ENCODE peak calls at places on chromosomes 5 and 9, in five cellular contexts. J, A, Z, U and X are unnamed samples. For H3K9me3, the result is how much of the 10 kb centered on the place peaks cover.

GRCh38 chr5:172641359-172642045 is 439 bp downstream of the NEURL1B start:
- DNase-seq in A (no peak), U (peak), Z (peak), J (peak), X (no peak)

GRCh38 chr5:149175346-149176113 is 34.2 kb downstream of the ABLIM3 start:
- DNase-seq in J (no peak), A (no peak), U (no peak), Z (no peak), X (no peak)

GRCh38 chr5:91328743-91329142 is 54.4 kb downstream of the ARRDC3 start:
- DNase-seq in J (peak), U (no peak), Z (no peak), A (no peak), X (peak)

GRCh38 chr5:135729582-135729879 is 104.9 kb upstream of the SLC25A48 start:
- DNase-seq in A (no peak), Z (no peak), J (no peak), U (no peak), X (no peak)

GRCh38 chr9:97388721-97389238 is 23.1 kb upstream of the TDRD7 start:
- DNase-seq in A (no peak), Z (no peak), U (no peak), J (no peak), X (no peak)

GRCh38 chr5:93092349-93093105 is 488.5 kb downstream of the NR2F1-AS1 start:
- DNase-seq in Z (no peak), J (no peak), A (peak), U (no peak), X (peak)

GRCh38 chr5:15938186-15938585 is 241.4 kb downstream of the MARCHF11 start:
- DNase-seq in U (no peak), Z (no peak), J (no peak), A (no peak), X (no peak)

GRCh38 chr9:91089405-91090131 is 272.1 kb downstream of the AUH start:
- DNase-seq in U (no peak), A (peak), J (peak), Z (no peak), X (peak)

GRCh38 chr9:125233678-125234077 is 7.5 kb downstream of the HSPA5 start:
- DNase-seq in J (peak), Z (no peak), U (no peak), A (peak), X (peak)

GRCh38 chr5:160213537-160213936 is 15.8 kb upstream of the FABP6 start:
- DNase-seq in J (no peak), A (peak), Z (no peak), U (no peak), X (peak)

GRCh38 chr5:79074641-79075040 is 5.1 kb downstream of the BHMT2 start:
- DNase-seq in J (peak), A (peak), U (no peak), Z (no peak), X (peak)

GRCh38 chr9:99075246-99075912 is 29.5 kb upstream of the TGFBR1 start:
- DNase-seq in J (peak), Z (no peak), A (peak), U (no peak), X (peak)

GRCh38 chr9:97501177-97501971 is at the start of gene TMOD1:
- DNase-seq in U (peak), Z (peak), A (peak), J (peak), X (peak)

GRCh38 chr5:38466444-38467189 is 89.8 kb downstream of the LIFR start:
- DNase-seq in Z (no peak), J (no peak), A (no peak), U (peak), X (no peak)

GRCh38 chr5:97839338-97840081 is 656.5 kb upstream of the RIOK2 start:
- DNase-seq in A (peak), U (no peak), J (peak), Z (no peak), X (peak)

GRCh38 chr9:138053996-138054752 is 176.6 kb downstream of the CACNA1B start:
- DNase-seq in Z (no peak), J (no peak), A (no peak), U (peak), X (no peak)

GRCh38 chr9:131743501-131743900 is 3.6 kb upstream of the RAPGEF1 start:
- DNase-seq in Z (no peak), J (no peak), A (no peak), U (no peak), X (no peak)

GRCh38 chr5:125349432-125349831 is 603.0 kb upstream of the ZNF608 start:
- DNase-seq in Z (no peak), A (peak), U (no peak), J (peak), X (peak)

GRCh38 chr9:88947581-88948573 is 43.4 kb upstream of the S1PR3 start:
- DNase-seq in A (peak), Z (no peak), J (peak), U (no peak), X (peak)

GRCh38 chr5:124649548-124650501 is 96.6 kb downstream of the ZNF608 start:
- DNase-seq in Z (no peak), U (peak), A (peak), J (peak), X (peak)

GRCh38 chr5:154449786-154450185 is 4.0 kb downstream of the SAP30L start:
- DNase-seq in J (peak), U (no peak), Z (no peak), A (peak), X (peak)

GRCh38 chr5:157168286-157168685 is 2.2 kb upstream of the GARIN3 start:
- DNase-seq in U (no peak), A (no peak), J (no peak), Z (no peak), X (no peak)

GRCh38 chr9:92035687-92036410 is 79.4 kb downstream of the SPTLC1 start:
- DNase-seq in J (peak), A (no peak), Z (no peak), U (no peak), X (peak)

GRCh38 chr5:75558972-75559632 is 47.4 kb downstream of the POLK start:
- DNase-seq in A (no peak), U (no peak), Z (no peak), J (no peak), X (peak)

GRCh38 chr9:5559659-5560058 is 49.3 kb downstream of the PDCD1LG2 start:
- DNase-seq in Z (no peak), J (no peak), A (no peak), U (no peak), X (no peak)

DNA sequence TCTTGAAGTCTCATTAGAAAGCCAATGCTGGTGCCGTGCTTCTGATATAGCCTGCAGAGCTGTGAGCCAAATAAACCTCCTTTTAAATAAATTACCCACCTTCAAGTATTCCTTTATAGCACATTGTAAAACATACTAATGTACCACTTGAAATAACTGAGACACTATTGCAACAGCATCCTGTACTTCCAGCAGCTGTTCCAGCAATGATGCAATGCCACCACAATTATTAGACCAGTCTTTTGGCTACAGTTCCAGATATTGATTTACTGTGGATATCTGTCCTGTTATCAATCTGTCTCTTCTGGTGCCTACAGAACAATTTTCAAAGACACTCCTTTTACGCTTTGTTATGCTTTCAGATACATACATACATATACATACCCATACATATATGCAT is 567.9 kb downstream of the TAF11L14 start:
- DNase-seq in U (no peak), A (no peak), J (no peak), Z (no peak), X (peak)
- H3K9me3 ChIP-seq in U (under half), A (under half), J (under half), Z (under half), X (under half)

DNA sequence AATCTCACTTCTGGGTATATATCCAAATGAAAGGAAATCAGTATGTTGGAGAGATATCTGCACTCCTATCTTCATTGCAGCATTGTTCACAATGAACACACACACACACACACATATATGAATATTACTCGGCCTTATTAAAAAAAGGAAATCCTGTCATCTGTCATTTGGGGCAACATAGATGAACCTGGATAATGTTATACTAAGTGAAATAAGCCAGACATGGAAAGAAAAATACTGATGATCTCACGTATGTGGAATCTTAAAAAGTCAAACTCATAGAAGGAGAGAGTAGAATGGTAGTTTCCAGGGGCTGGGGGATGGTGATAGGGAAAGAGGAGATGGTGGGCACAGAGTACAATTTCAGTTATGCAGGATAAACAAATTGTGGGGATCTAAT is 100.3 kb downstream of the EMB start:
- DNase-seq in Z (no peak), A (no peak), U (no peak), J (no peak), X (no peak)
- H3K9me3 ChIP-seq in Z (under half), A (under half), U (under half), J (under half), X (under half)

GRCh38 chr5:12214631-12215030 is 310.4 kb upstream of the CTNND2 start:
- DNase-seq in J (no peak), Z (no peak), U (no peak), A (peak), X (no peak)

GRCh38 chr5:12217039-12217438 is 312.8 kb upstream of the CTNND2 start:
- DNase-seq in Z (no peak), A (no peak), U (no peak), J (no peak), X (no peak)
- H3K9me3 ChIP-seq in Z (under half), A (under half), U (under half), J (under half), X (under half)

GRCh38 chr5:63011158-63011557 is 432.5 kb downstream of the LRRC70 start:
- DNase-seq in U (no peak), A (no peak), J (no peak), Z (no peak), X (no peak)

GRCh38 chr5:63008195-63008594 is 429.6 kb downstream of the LRRC70 start:
- DNase-seq in Z (no peak), J (no peak), A (no peak), U (no peak), X (no peak)
- H3K9me3 ChIP-seq in Z (under half), J (half or more), A (under half), U (under half), X (under half)

DNA sequence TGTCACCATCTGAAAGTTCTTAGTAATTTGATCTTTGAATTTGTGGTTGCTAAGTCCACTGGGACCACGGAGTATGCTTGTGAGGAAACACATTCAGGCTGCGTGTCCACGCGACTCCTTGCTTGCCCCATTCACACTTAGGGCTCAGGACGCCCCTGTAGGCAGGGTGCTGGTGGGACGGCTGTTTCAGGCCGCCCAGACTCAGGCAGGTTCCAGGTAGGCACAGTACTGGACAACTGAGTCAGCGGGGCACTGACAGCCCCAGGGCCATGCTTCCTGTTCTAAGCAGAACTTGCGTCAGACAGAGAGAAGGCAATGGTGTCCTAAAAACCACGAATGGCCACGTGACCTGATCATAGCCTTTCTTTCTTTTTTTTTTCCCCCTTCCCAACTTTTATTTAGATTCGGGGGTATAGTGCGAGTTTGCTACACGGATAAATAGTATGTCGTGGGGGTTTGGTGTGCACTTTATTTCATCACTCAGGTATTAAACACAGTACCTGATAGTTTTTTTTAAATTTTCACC is 7.7 kb upstream of the RASGEF1C start:
- DNase-seq in J (no peak), U (peak), Z (no peak), A (no peak), X (no peak)
- H3K9me3 ChIP-seq in J (under half), U (under half), Z (under half), A (under half), X (under half)

GRCh38 chr9:17251100-17251499 is 116.3 kb downstream of the CNTLN start:
- DNase-seq in A (peak), J (no peak), U (no peak), Z (no peak), X (no peak)
- H3K9me3 ChIP-seq in A (under half), J (half or more), U (half or more), Z (under half), X (half or more)

GRCh38 chr5:2755371-2755715 is 3.9 kb upstream of the IRX2 start:
- DNase-seq in U (no peak), Z (no peak), A (no peak), J (no peak), X (no peak)
- H3K9me3 ChIP-seq in U (under half), Z (under half), A (under half), J (under half), X (under half)

DNA sequence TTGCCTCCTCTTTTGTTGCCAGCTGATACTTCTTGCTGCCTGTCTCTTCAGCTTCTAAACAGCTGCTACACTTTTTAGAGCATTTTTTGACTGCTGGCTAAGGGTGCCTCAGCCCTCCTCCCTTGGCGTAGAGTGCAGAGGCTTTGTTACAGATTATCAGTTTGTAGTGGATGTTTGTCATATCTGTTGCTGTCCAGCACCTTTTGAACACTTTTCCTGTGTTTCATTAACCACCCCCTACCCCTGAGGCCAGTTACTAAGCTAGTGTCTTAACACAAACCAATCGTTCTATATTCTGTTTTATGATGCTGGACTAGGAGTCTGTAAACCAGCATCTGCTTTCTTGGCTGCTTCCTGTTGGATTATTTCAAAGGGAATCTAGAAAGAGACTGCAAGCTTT is 441.5 kb downstream of the DNAH5 start:
- DNase-seq in U (no peak), J (no peak), Z (no peak), A (no peak), X (no peak)
- H3K9me3 ChIP-seq in U (under half), J (under half), Z (under half), A (under half), X (under half)

GRCh38 chr5:158431369-158432029 is 572.6 kb upstream of the CLINT1 start:
- DNase-seq in J (peak), Z (no peak), U (no peak), A (no peak), X (peak)
- H3K9me3 ChIP-seq in J (under half), Z (under half), U (under half), A (under half), X (under half)

DNA sequence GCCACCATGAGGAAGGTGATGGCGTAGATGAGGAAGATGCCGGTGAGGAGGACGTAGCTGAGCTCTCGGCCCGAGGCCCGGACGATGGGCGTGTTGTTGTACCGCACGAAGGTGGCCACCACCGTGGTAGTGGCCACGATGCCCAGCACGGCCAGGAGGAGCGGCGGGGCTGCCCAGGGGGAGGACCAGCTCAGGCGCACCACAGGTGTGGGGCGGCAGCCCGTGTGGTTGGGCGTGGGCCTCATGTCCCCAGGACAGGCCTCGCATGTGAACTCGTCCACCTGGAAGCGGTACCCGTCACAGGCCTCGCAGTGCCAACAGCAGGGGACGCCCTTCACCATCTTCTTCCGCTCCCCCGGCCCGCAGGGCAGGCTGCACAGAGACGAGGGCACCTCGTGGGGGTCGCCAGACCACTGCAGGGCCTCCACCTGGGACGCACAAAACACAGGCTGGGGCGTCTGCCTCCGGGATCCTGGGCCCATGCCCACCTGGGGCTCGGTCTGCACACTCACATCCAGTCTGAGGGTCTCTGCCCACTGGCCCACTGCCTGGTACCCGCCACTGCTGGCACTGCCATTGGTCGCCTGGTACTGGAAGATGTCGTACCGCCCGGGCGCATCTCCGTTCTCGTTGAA is 8.7 kb downstream of the GRM6 start:
- DNase-seq in U (no peak), J (no peak), Z (no peak), A (no peak), X (no peak)
- H3K9me3 ChIP-seq in U (under half), J (under half), Z (under half), A (under half), X (under half)